ENCODE peak calls at places on chromosomes 1 and 21, in four cellular contexts. D is T-helper 17 cell, V is SK-N-DZ, K is fibroblast of pulmonary artery. M is an unnamed sample.

GRCh38 chr1:236914375-236914774 is 89.9 kb downstream of the MT1HL1 start:
- DNase-seq in V (no peak), D (no peak), K (no peak), M (no peak)

GRCh38 chr21:42833439-42833815 is 45.9 kb downstream of the WDR4 start:
- DNase-seq in V (peak; percentile 41), D (peak; percentile 37), K (no peak), M (no peak)

GRCh38 chr1:143718021-143718420 is 253.8 kb downstream of the FAM72C start:
- DNase-seq in V (no peak), D (no peak), K (no peak), M (no peak)

GRCh38 chr1:168260393-168260792 is 20.3 kb upstream of the TBX19 start:
- DNase-seq in D (no peak), K (no peak), V (peak; percentile 2), M (no peak)

GRCh38 chr1:81799939-81800740 is 594 bp upstream of the ADGRL2 start:
- DNase-seq in K (peak; percentile 85), V (peak; percentile 87), D (no peak), M (peak; percentile 64)

GRCh38 chr21:35697321-35697808 is 363.0 kb downstream of the SETD4 start:
- DNase-seq in V (no peak), K (peak; percentile 43), D (no peak), M (peak; percentile 63)

GRCh38 chr1:155006601-155007101 is 4.0 kb downstream of the ZBTB7B start:
- DNase-seq in D (no peak), K (peak; percentile 40), V (peak; percentile 68), M (no peak)

GRCh38 chr1:182182311-182182710 is 120.8 kb upstream of the ZNF648 start:
- DNase-seq in D (no peak), K (no peak), V (no peak), M (no peak)

GRCh38 chr1:19179597-19180271 is 30.3 kb downstream of the UBR4 start:
- DNase-seq in D (no peak), V (peak; percentile 2), K (peak; percentile 70), M (peak; percentile 18)

GRCh38 chr1:115829023-115829674 is 11.8 kb downstream of the NHLH2 start:
- DNase-seq in K (peak; percentile 71), D (no peak), V (no peak), M (peak; percentile 78)

GRCh38 chr1:43373034-43373940 is 5.5 kb upstream of the ELOVL1 start:
- DNase-seq in D (no peak), V (no peak), K (peak; percentile 75), M (peak; percentile 63)

GRCh38 chr1:15299811-15300210 is 52.8 kb downstream of the FHAD1 start:
- DNase-seq in D (no peak), K (no peak), V (no peak), M (no peak)

GRCh38 chr1:41536296-41536695 is 51.8 kb upstream of the EDN2 start:
- DNase-seq in D (no peak), V (no peak), K (no peak), M (no peak)

GRCh38 chr1:63615809-63616420 is 22.7 kb downstream of the PGM1 start:
- DNase-seq in D (peak; percentile 62), V (peak; percentile 57), K (peak; percentile 87), M (peak; percentile 75)

GRCh38 chr21:46128106-46128982 is 27.0 kb downstream of the FTCD start:
- DNase-seq in V (peak; percentile 92), K (no peak), D (no peak), M (no peak)

M was measured in brain microvascular endothelial cell.